ENCODE peak calls at places on chromosome 20, in four cellular contexts. E, R, V and G are unnamed samples.

GRCh38 chr20:57618091-57618765 is 2.0 kb downstream of the ZBP1 start:
- DNase-seq in E (peak), V (no peak), R (no peak), G (no peak)

GRCh38 chr20:48166082-48166835 is 381.0 kb upstream of the SULF2 start:
- DNase-seq in R (no peak), V (no peak), E (no peak), G (no peak)

GRCh38 chr20:15196580-15197255 is 859.3 kb upstream of the FLRT3 start:
- DNase-seq in E (no peak), V (no peak), R (no peak), G (no peak)

GRCh38 chr20:37526238-37526838 is 1.3 kb downstream of the BLCAP start:
- DNase-seq in R (no peak), V (no peak), E (peak), G (no peak)

GRCh38 chr20:32067234-32067821 is 15.3 kb downstream of the HCK start:
- DNase-seq in V (no peak), E (no peak), R (peak), G (no peak)

GRCh38 chr20:25248501-25249172 is 752 bp downstream of the PYGB start:
- DNase-seq in V (no peak), E (peak), R (peak), G (peak)

GRCh38 chr20:4406627-4407026 is 315.1 kb upstream of the PRND start:
- DNase-seq in R (no peak), E (peak), V (no peak), G (no peak)

GRCh38 chr20:53940883-53941546 is 129.4 kb downstream of the BCAS1 start:
- DNase-seq in R (no peak), V (no peak), E (peak), G (peak)

GRCh38 chr20:2865630-2866029 is 7.7 kb upstream of the PTPRA start:
- DNase-seq in V (no peak), R (no peak), E (no peak), G (no peak)

GRCh38 chr20:61875996-61876395 is 189.7 kb downstream of the TAF4 start:
- DNase-seq in V (no peak), E (no peak), R (no peak), G (no peak)

GRCh38 chr20:23050847-23051627 is 1.6 kb upstream of the THBD start:
- DNase-seq in R (no peak), E (peak), V (peak), G (peak)